ENCODE peak calls at places on chromosomes 6 and 20, in six cellular contexts. U is GM12878, K is HepG2, N is HCT116, O is upper lobe of left lung, T is K562. Q is an unnamed sample.

GRCh38 chr20:63134201-63134612 is 81.7 kb downstream of the YTHDF1 start:
- ATAC-seq in U (peak), K (peak), N (peak), O (no peak), T (peak), Q (no peak)

GRCh38 chr20:61933951-61934715 is 131.5 kb downstream of the TAF4 start:
- ATAC-seq in U (no peak), K (no peak), N (no peak), O (no peak), T (no peak), Q (no peak)

GRCh38 chr20:55439057-55439456 is 566.3 kb downstream of the CBLN4 start:
- ATAC-seq in U (no peak), K (no peak), N (no peak), O (no peak), T (no peak), Q (no peak)

GRCh38 chr20:1809121-1809520 is 86.1 kb upstream of the SIRPA start:
- ATAC-seq in U (peak), K (no peak), N (peak), O (no peak), T (no peak), Q (no peak)

GRCh38 chr6:68652117-68652536 is 17.0 kb downstream of the ADGRB3 start:
- ATAC-seq in U (no peak), K (peak), N (no peak), O (no peak), T (peak), Q (no peak)

GRCh38 chr6:11364971-11365397 is 132.5 kb upstream of the NEDD9 start:
- ATAC-seq in U (no peak), K (no peak), N (no peak), O (peak), T (no peak), Q (peak)

GRCh38 chr20:58598271-58599015 is 52.6 kb upstream of the STX16 start:
- ATAC-seq in U (no peak), K (no peak), N (no peak), O (peak), T (peak), Q (peak)

GRCh38 chr6:107539849-107540464 is 50.0 kb downstream of the SOBP start:
- ATAC-seq in U (no peak), K (peak), N (no peak), O (no peak), T (peak), Q (no peak)

GRCh38 chr6:90184334-90185298 is 112.0 kb downstream of the BACH2 start:
- ATAC-seq in U (no peak), K (no peak), N (peak), O (no peak), T (peak), Q (no peak)

GRCh38 chr6:44084231-44085014 is 42.8 kb downstream of the MRPL14 start:
- ATAC-seq in U (no peak), K (peak), N (peak), O (no peak), T (peak), Q (no peak)

GRCh38 chr6:16286151-16286522 is 47.8 kb downstream of the GMPR start:
- ATAC-seq in U (peak), K (peak), N (peak), O (no peak), T (peak), Q (no peak)

GRCh38 chr6:110999634-111000270 is 17.9 kb downstream of the RPF2 start:
- ATAC-seq in U (peak), K (no peak), N (peak), O (no peak), T (peak), Q (no peak)

GRCh38 chr6:145744619-145745018 is 9.3 kb upstream of the EPM2A start:
- ATAC-seq in U (no peak), K (no peak), N (no peak), O (no peak), T (no peak), Q (no peak)

GRCh38 chr6:43746613-43747101 is 23.4 kb upstream of the VEGFA start:
- ATAC-seq in U (no peak), K (no peak), N (no peak), O (no peak), T (no peak), Q (peak)

GRCh38 chr6:79665725-79666551 is 34.8 kb downstream of the SH3BGRL2 start:
- ATAC-seq in U (no peak), K (no peak), N (no peak), O (no peak), T (peak), Q (no peak)

GRCh38 chr20:63008541-63009043 is 1.8 kb upstream of the BHLHE23 start:
- ATAC-seq in U (peak), K (peak), N (peak), O (no peak), T (peak), Q (peak)

GRCh38 chr6:44065443-44066115 is 61.7 kb downstream of the MRPL14 start:
- ATAC-seq in U (no peak), K (no peak), N (no peak), O (no peak), T (no peak), Q (no peak)

GRCh38 chr6:135088232-135088760 is 33.7 kb upstream of the HBS1L start:
- ATAC-seq in U (peak), K (peak), N (no peak), O (peak), T (no peak), Q (no peak)

GRCh38 chr6:43968110-43968965 is 158.9 kb downstream of the MRPL14 start:
- ATAC-seq in U (no peak), K (no peak), N (no peak), O (no peak), T (no peak), Q (no peak)

GRCh38 chr20:15708984-15709598 is 864.2 kb downstream of the KIF16B start:
- ATAC-seq in U (peak), K (peak), N (no peak), O (peak), T (peak), Q (no peak)

GRCh38 chr6:89034586-89035251 is 45.8 kb upstream of the PNRC1 start:
- ATAC-seq in U (no peak), K (peak), N (no peak), O (peak), T (no peak), Q (peak)

GRCh38 chr6:10759884-10760329 is 12.3 kb downstream of the TMEM14B start:
- ATAC-seq in U (no peak), K (no peak), N (peak), O (peak), T (no peak), Q (peak)

GRCh38 chr20:62517168-62517567 is 41.4 kb upstream of the GATA5 start:
- ATAC-seq in U (no peak), K (no peak), N (no peak), O (no peak), T (no peak), Q (no peak)

GRCh38 chr20:63708301-63709148 is 686 bp downstream of the ZGPAT start:
- ATAC-seq in U (no peak), K (peak), N (peak), O (no peak), T (no peak), Q (no peak)

GRCh38 chr6:82030301-82030700 is 217.2 kb downstream of the IBTK start:
- ATAC-seq in U (no peak), K (no peak), N (no peak), O (no peak), T (no peak), Q (no peak)

GRCh38 chr6:125008957-125009356 is 46.7 kb downstream of the RNF217 start:
- ATAC-seq in U (peak), K (no peak), N (no peak), O (no peak), T (no peak), Q (no peak)

GRCh38 chr20:1685304-1686052 is 27.9 kb upstream of the SIRPG start:
- ATAC-seq in U (no peak), K (no peak), N (no peak), O (no peak), T (no peak), Q (no peak)

GRCh38 chr20:35742741-35743523 is 872 bp upstream of the RBM39 start:
- ATAC-seq in U (peak), K (no peak), N (no peak), O (peak), T (peak), Q (no peak)

GRCh38 chr20:35739294-35740163 is 2.5 kb downstream of the RBM39 start:
- ATAC-seq in U (peak), K (no peak), N (no peak), O (no peak), T (no peak), Q (no peak)

GRCh38 chr20:35743693-35744491 is 1.8 kb upstream of the RBM39 start:
- ATAC-seq in U (no peak), K (no peak), N (no peak), O (no peak), T (no peak), Q (no peak)

GRCh38 chr20:35738410-35739179 is 3.5 kb downstream of the RBM39 start:
- ATAC-seq in U (no peak), K (no peak), N (no peak), O (no peak), T (no peak), Q (no peak)

GRCh38 chr20:35741892-35742740 is at the start of gene RBM39:
- ATAC-seq in U (peak), K (peak), N (peak), O (peak), T (peak), Q (peak)
- TF ChIP-seq POLR2A in U (peak), K (peak), N (peak), O (peak), T (peak), Q (peak)

GRCh38 chr6:1136415-1136774 is 175.5 kb upstream of the FOXQ1 start:
- ATAC-seq in U (no peak), K (no peak), N (no peak), O (peak), T (no peak), Q (peak)
- TF ChIP-seq POLR2AphosphoS5 in U (no peak), K (no peak), N (no peak), O (no peak), T (no peak), Q (no peak)

GRCh38 chr6:31531771-31532643 is 3.2 kb downstream of the MCCD1 start:
- ATAC-seq in U (no peak), K (no peak), N (no peak), O (no peak), T (no peak), Q (no peak)

GRCh38 chr6:31528821-31529328 is at the start of gene MCCD1:
- ATAC-seq in U (peak), K (peak), N (peak), O (peak), T (peak), Q (no peak)

GRCh38 chr6:31529329-31530150 is 778 bp downstream of the MCCD1 start:
- ATAC-seq in U (peak), K (peak), N (peak), O (peak), T (peak), Q (no peak)

GRCh38 chr6:31531162-31531561 is 2.4 kb downstream of the MCCD1 start:
- ATAC-seq in U (no peak), K (no peak), N (no peak), O (no peak), T (no peak), Q (no peak)

GRCh38 chr6:31530659-31531058 is 1.9 kb downstream of the MCCD1 start:
- ATAC-seq in U (no peak), K (no peak), N (no peak), O (no peak), T (no peak), Q (no peak)
- TF ChIP-seq POLR2A in U (no peak), K (peak), N (no peak), O (no peak), T (peak), Q (no peak)

GRCh38 chr6:37791156-37791919 is 28.2 kb upstream of the ZFAND3 start:
- ATAC-seq in U (peak), K (peak), N (peak), O (peak), T (peak), Q (peak)
- TF ChIP-seq POLR2AphosphoS5 in U (no peak), K (no peak), N (peak), O (peak), T (no peak), Q (peak)

GRCh38 chr6:32867022-32867477 is 13.1 kb downstream of the PSMB9 start:
- ATAC-seq in U (peak), K (no peak), N (no peak), O (no peak), T (peak), Q (no peak)
- TF ChIP-seq POLR2A in U (no peak), K (no peak), N (no peak), O (no peak), T (no peak), Q (no peak)

GRCh38 chr6:31588871-31589650 is 3.0 kb downstream of the LST1 start:
- ATAC-seq in U (no peak), K (peak), N (no peak), O (no peak), T (peak), Q (no peak)

GRCh38 chr6:31585531-31585930 is 546 bp upstream of the LST1 start:
- ATAC-seq in U (peak), K (no peak), N (peak), O (no peak), T (peak), Q (no peak)

GRCh38 chr6:31586013-31586412 is at the start of gene LST1:
- ATAC-seq in U (no peak), K (no peak), N (no peak), O (peak), T (no peak), Q (peak)

GRCh38 chr6:31587791-31588777 is 2.0 kb downstream of the LST1 start:
- ATAC-seq in U (peak), K (no peak), N (no peak), O (no peak), T (no peak), Q (no peak)

DNA sequence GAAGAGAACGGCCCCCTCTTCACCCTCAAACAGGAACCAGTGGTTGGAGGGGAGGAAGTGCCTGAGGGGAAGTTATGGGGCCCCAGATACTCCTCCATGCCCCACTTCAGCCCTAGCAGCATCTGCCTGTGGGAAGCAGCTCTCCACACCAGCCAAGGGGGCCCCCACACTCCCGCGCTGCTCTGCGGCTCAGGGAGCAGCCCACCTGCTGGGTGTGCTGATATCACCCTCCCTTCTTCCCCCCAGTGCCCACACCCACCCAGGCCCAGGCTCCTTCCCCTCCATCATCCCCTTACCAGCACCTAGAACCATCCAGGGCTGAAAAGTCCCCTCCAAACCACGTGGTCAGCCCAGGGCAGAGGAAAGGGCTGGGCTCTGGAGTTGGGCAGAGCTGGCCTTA is 519 bp downstream of the LST1 start:
- ATAC-seq in U (peak), K (no peak), N (no peak), O (peak), T (no peak), Q (no peak)
- TF ChIP-seq POLR2AphosphoS5 in U (no peak), K (no peak), N (no peak), O (no peak), T (no peak), Q (no peak)

GRCh38 chr6:26543953-26544352 is 5.8 kb downstream of the HMGN4 start:
- ATAC-seq in U (peak), K (peak), N (peak), O (no peak), T (peak), Q (no peak)
- TF ChIP-seq POLR2A in U (no peak), K (no peak), N (no peak), O (no peak), T (no peak), Q (no peak)

GRCh38 chr6:17705778-17706579 is 746 bp downstream of the NUP153 start:
- ATAC-seq in U (peak), K (peak), N (peak), O (peak), T (peak), Q (peak)
- TF ChIP-seq POLR2AphosphoS5 in U (peak), K (no peak), N (peak), O (peak), T (peak), Q (no peak)

GRCh38 chr6:75619230-75619899 is 17.7 kb downstream of the SENP6 start:
- ATAC-seq in U (peak), K (no peak), N (no peak), O (no peak), T (peak), Q (peak)

GRCh38 chr6:75624335-75624734 is 22.7 kb downstream of the SENP6 start:
- ATAC-seq in U (no peak), K (no peak), N (no peak), O (no peak), T (no peak), Q (no peak)

GRCh38 chr6:75618437-75618836 is 16.8 kb downstream of the SENP6 start:
- ATAC-seq in U (peak), K (no peak), N (no peak), O (no peak), T (peak), Q (no peak)

GRCh38 chr6:75621846-75622245 is 20.2 kb downstream of the SENP6 start:
- ATAC-seq in U (no peak), K (no peak), N (no peak), O (no peak), T (peak), Q (no peak)

DNA sequence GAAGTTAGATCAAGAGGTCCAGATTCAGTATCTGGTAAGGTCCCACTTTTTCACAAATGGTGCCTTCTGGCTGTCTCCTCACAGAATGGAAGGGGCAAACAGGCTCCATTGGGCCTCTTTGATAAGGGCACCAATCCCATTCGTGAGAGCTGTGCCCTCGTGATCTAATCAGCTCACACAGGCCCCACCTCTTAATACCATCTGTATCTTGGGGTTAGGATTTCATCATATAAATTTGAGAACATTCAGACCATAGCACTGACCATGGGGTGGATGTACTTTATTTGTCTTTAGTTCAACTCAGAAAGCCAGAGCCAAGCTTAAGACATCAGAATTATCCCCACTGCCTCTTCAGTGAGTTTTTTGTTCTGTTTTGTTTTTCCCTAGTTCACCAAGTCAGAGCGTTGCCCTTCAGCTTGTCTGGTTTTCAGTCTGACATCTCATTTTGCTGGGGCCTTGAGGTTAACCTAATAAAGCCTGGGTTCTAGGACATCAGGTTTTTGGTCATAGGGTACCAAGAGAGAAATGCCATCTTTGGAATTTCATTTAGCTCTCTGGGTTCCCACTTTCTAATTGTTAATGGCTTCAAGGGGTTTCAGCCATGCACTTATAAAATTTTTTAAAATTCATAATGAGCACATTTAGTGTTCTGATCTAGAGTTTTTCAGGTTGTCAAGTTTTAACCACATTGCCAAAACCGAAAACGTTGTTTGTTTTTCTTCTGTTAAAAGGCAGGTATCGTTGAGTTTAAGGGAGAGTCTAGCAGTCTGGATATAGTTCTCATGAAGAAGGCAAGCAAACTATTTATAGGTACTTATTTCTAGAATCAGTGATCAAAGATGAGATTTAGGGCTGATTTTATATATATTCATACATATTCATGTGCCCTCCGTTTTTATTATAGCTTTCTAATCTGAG is 19.0 kb downstream of the SENP6 start:
- ATAC-seq in U (no peak), K (no peak), N (no peak), O (no peak), T (peak), Q (no peak)
- TF ChIP-seq POLR2A in U (no peak), K (no peak), N (no peak), O (no peak), T (no peak), Q (no peak)

GRCh38 chr20:43666376-43667328 is at the start of gene MYBL2:
- ATAC-seq in U (peak), K (peak), N (peak), O (peak), T (peak), Q (peak)
- TF ChIP-seq POLR2AphosphoS5 in U (peak), K (peak), N (peak), O (no peak), T (peak), Q (no peak)

Q was measured in gastroesophageal sphincter.